ENCODE peak calls at places on chromosome 7, in ten cellular contexts. P is right lobe of liver, D is body of pancreas, O is heart left ventricle, X is RWPE2, E is lower lobe of right lung, M is upper lobe of right lung, G is PC-3, R is IMR-90, U is left lung. B is an unnamed sample.

GRCh38 chr7:24898691-24899090 is 81.3 kb downstream of the OSBPL3 start:
- ATAC-seq in P (no peak), D (no peak), O (no peak), X (peak; percentile 82), E (no peak), M (no peak), G (peak; percentile 87), R (peak; percentile 27), U (no peak), B (no peak)

GRCh38 chr7:36021917-36022550 is 131.0 kb upstream of the EEPD1 start:
- ATAC-seq in P (peak; percentile 10), D (no peak), O (no peak), X (no peak), E (peak; percentile 61), M (peak; percentile 64), G (no peak), R (no peak), U (no peak), B (no peak)

GRCh38 chr7:330554-331230 is 40.7 kb downstream of the FOXL3 start:
- ATAC-seq in P (no peak), D (no peak), O (no peak), X (no peak), E (no peak), M (no peak), G (no peak), R (no peak), U (no peak), B (no peak)

GRCh38 chr7:17557305-17557704 is 258.9 kb downstream of the AHR start:
- ATAC-seq in P (no peak), D (peak; percentile 55), O (no peak), X (peak; percentile 21), E (no peak), M (no peak), G (peak; percentile 2), R (no peak), U (peak; percentile 11), B (peak; percentile 72)

GRCh38 chr7:44067064-44067951 is 1.9 kb upstream of the PGAM2 start:
- ATAC-seq in P (no peak), D (no peak), O (no peak), X (no peak), E (no peak), M (no peak), G (no peak), R (no peak), U (no peak), B (no peak)

GRCh38 chr7:7292608-7293007 is 110.3 kb downstream of the C1GALT1 start:
- ATAC-seq in P (peak; percentile 16), D (no peak), O (no peak), X (no peak), E (no peak), M (no peak), G (no peak), R (no peak), U (no peak), B (no peak)

GRCh38 chr7:84302949-84303348 is 108.4 kb upstream of the SEMA3A start:
- ATAC-seq in P (no peak), D (no peak), O (no peak), X (peak; percentile 97), E (peak; percentile 80), M (peak; percentile 83), G (no peak), R (no peak), U (peak; percentile 99), B (no peak)

GRCh38 chr7:51067757-51068156 is 248.9 kb downstream of the COBL start:
- ATAC-seq in P (peak; percentile 54), D (peak; percentile 45), O (no peak), X (peak; percentile 63), E (peak; percentile 9), M (peak; percentile 55), G (peak; percentile 65), R (peak; percentile 91), U (peak; percentile 66), B (peak; percentile 42)

GRCh38 chr7:100162874-100163533 is 4.5 kb upstream of the TRAPPC14 start:
- ATAC-seq in P (no peak), D (no peak), O (no peak), X (peak; percentile 87), E (no peak), M (no peak), G (peak; percentile 64), R (no peak), U (no peak), B (no peak)

GRCh38 chr7:116229359-116229758 is 19.0 kb downstream of the TES start:
- ATAC-seq in P (no peak), D (no peak), O (no peak), X (no peak), E (no peak), M (peak; percentile 50), G (no peak), R (no peak), U (no peak), B (no peak)

GRCh38 chr7:117756586-117756985 is 116.7 kb downstream of the CTTNBP2 start:
- ATAC-seq in P (no peak), D (no peak), O (no peak), X (no peak), E (no peak), M (no peak), G (no peak), R (no peak), U (no peak), B (no peak)

GRCh38 chr7:117751775-117752174 is 121.5 kb downstream of the CTTNBP2 start:
- ATAC-seq in P (peak; percentile 62), D (no peak), O (no peak), X (no peak), E (no peak), M (peak; percentile 36), G (no peak), R (no peak), U (peak; percentile 47), B (peak; percentile 58)

GRCh38 chr7:117755136-117755535 is 118.1 kb downstream of the CTTNBP2 start:
- ATAC-seq in P (no peak), D (peak; percentile 42), O (no peak), X (no peak), E (no peak), M (no peak), G (no peak), R (no peak), U (no peak), B (no peak)

DNA sequence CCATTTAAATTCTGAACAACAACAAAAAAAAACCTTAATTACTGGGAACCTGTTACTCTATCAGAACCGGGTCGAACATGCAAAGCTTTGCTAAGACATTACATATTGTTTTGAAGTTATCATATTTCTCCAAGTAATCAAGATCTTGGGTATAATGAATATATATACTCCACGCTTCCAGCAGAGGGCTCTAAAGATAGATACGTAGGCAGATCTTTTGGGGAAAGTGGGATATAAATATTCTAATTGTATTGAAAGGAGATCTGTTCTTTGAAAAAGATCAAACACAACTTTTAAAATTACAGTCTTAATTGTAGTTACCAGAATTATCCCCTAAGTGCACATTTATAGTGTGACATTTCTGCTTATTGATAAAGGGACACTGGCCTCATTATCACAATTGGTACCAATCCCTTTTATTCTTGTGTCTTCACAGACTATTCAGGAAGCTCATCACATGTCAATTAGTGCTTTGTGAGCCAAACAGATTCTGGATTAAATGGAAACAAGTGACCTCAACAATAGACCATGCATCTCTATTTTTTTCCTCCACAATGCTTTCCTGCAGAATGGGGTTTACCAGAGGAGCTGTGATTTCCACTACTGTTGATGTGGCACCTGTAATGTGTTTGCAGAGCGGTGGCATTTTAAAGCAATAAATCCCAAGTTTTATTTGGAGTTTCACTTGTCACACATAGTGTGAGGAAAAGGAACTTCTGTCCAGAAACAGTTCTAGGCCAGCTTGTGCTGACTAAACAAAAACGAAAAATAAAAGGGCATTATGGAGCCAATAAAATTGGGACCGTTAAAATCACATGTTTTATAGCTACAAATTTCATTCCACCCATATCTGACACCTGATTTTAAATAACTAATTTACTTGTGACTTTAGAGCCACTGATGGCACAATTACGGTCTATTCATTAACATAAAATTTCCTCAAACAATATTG is 122.4 kb downstream of the CTTNBP2 start:
- ATAC-seq in P (peak; percentile 48), D (peak; percentile 58), O (no peak), X (no peak), E (no peak), M (no peak), G (peak; percentile 24), R (peak; percentile 75), U (peak; percentile 59), B (no peak)
- TF ChIP-seq CTCF in P (peak; percentile 57), D (peak; percentile 40), O (peak; percentile 73), X (peak; percentile 75), E (peak; percentile 47), M (peak; percentile 61), G (peak; percentile 71), R (peak; percentile 70), U (no peak), B (peak; percentile 58)

GRCh38 chr7:150374472-150374871 is 4.7 kb upstream of the ZNF775 start:
- ATAC-seq in P (no peak), D (no peak), O (no peak), X (no peak), E (no peak), M (no peak), G (no peak), R (no peak), U (no peak), B (no peak)
- H3K36me3 ChIP-seq in P (no peaks in the 10 kb centered on the region), D (peaks cover 2% of the 10 kb centered on the region), O (peaks cover 46% of the 10 kb centered on the region), X (peaks cover 16% of the 10 kb centered on the region), E (peaks cover 50% of the 10 kb centered on the region), M (peaks cover 41% of the 10 kb centered on the region), G (no peaks in the 10 kb centered on the region), R (peaks cover 38% of the 10 kb centered on the region), U (peaks cover 41% of the 10 kb centered on the region), B (no peaks in the 10 kb centered on the region)

GRCh38 chr7:23247602-23248335 is 1.2 kb downstream of the GPNMB start:
- ATAC-seq in P (peak; percentile 79), D (no peak), O (peak; percentile 48), X (no peak), E (peak; percentile 85), M (peak; percentile 89), G (no peak), R (peak; percentile 27), U (peak; percentile 67), B (peak; percentile 51)

GRCh38 chr7:23247101-23247601 is 576 bp downstream of the GPNMB start:
- ATAC-seq in P (peak; percentile 23), D (no peak), O (peak; percentile 6), X (no peak), E (peak; percentile 39), M (peak; percentile 5), G (no peak), R (no peak), U (peak; percentile 27), B (peak; percentile 15)

GRCh38 chr7:23244335-23244635 is 2.3 kb upstream of the GPNMB start:
- ATAC-seq in P (no peak), D (no peak), O (no peak), X (no peak), E (no peak), M (no peak), G (no peak), R (no peak), U (no peak), B (no peak)

GRCh38 chr7:23249486-23249885 is 2.9 kb downstream of the GPNMB start:
- ATAC-seq in P (no peak), D (no peak), O (no peak), X (no peak), E (no peak), M (no peak), G (no peak), R (no peak), U (no peak), B (no peak)

GRCh38 chr7:23246540-23246939 is at the start of gene GPNMB:
- ATAC-seq in P (no peak), D (no peak), O (peak; percentile 61), X (peak; percentile 45), E (peak; percentile 70), M (peak; percentile 66), G (peak; percentile 66), R (peak; percentile 60), U (peak; percentile 82), B (peak; percentile 75)
- TF ChIP-seq CTCF in P (no peak), D (no peak), O (no peak), X (no peak), E (no peak), M (no peak), G (no peak), R (no peak), U (no peak), B (no peak)

GRCh38 chr7:157176771-157177170 is 38.0 kb downstream of the UBE3C start:
- ATAC-seq in P (no peak), D (no peak), O (no peak), X (no peak), E (no peak), M (no peak), G (no peak), R (no peak), U (no peak), B (no peak)
- H3K36me3 ChIP-seq in P (peaks cover 19% of the 10 kb centered on the region), D (peaks cover 15% of the 10 kb centered on the region), O (peaks cover 99% of the 10 kb centered on the region), X (peaks cover 98% of the 10 kb centered on the region), E (peaks cover 100% of the 10 kb centered on the region), M (peaks cover 98% of the 10 kb centered on the region), G (peaks cover 55% of the 10 kb centered on the region), R (peaks cover 48% of the 10 kb centered on the region), U (peaks cover 100% of the 10 kb centered on the region), B (peaks cover 3% of the 10 kb centered on the region)

B was measured in gastroesophageal sphincter.